ENCODE peak calls at places on chromosomes 1 and 21, in seven cellular contexts. T is thoracic aorta; S is H54; A is neural progenitor cell; Y is activated CD4-positive, alpha-beta T cell treated with anti-CD3 and anti-CD28 coated beads for 24 hours; X is non-pigmented ciliary epithelial cell; C is stimulated activated CD4-positive, alpha-beta T cell treated with anti-CD3 and anti-CD28 coated beads, Interleukin-2, amount 100 ng/mL, for 48 hours. F is an unnamed sample.

GRCh38 chr1:31666290-31666963 is 21.8 kb upstream of the PEF1 start:
- DNase-seq in A (no peak), S (peak), X (peak), Y (no peak), C (no peak), T (no peak), F (peak)

GRCh38 chr1:183417691-183418491 is at the start of gene NMNAT2:
- DNase-seq in A (peak), X (no peak), S (peak), T (no peak), Y (no peak), C (no peak), F (peak)

GRCh38 chr1:244010191-244010590 is 40.9 kb upstream of the ZBTB18 start:
- DNase-seq in S (no peak), C (peak), A (peak), Y (peak), X (no peak), T (no peak), F (no peak)

GRCh38 chr1:226603976-226604845 is 55.6 kb downstream of the STUM start:
- DNase-seq in C (no peak), A (peak), T (no peak), S (no peak), Y (no peak), X (no peak), F (no peak)

GRCh38 chr1:218201601-218202000 is 83.5 kb upstream of the RRP15 start:
- DNase-seq in A (no peak), X (no peak), Y (no peak), T (no peak), C (no peak), S (no peak), F (no peak)

GRCh38 chr1:116497660-116498059 is 73.2 kb downstream of the CD58 start:
- DNase-seq in C (no peak), A (no peak), Y (no peak), S (no peak), T (no peak), X (no peak), F (no peak)

GRCh38 chr21:34688145-34688544 is 19.4 kb downstream of the CLIC6 start:
- DNase-seq in T (no peak), C (no peak), Y (no peak), X (no peak), S (no peak), A (no peak), F (no peak)

GRCh38 chr1:118986839-118987430 is 1.2 kb downstream of the TBX15 start:
- DNase-seq in Y (no peak), T (no peak), C (no peak), X (no peak), A (no peak), S (no peak), F (no peak)

GRCh38 chr1:2185880-2186855 is 8.4 kb downstream of the FAAP20 start:
- DNase-seq in A (no peak), S (no peak), X (no peak), T (no peak), C (no peak), Y (no peak), F (no peak)

GRCh38 chr1:231934797-231935196 is 308.2 kb downstream of the DISC1 start:
- DNase-seq in C (no peak), S (no peak), X (no peak), Y (no peak), T (no peak), A (peak), F (no peak)

GRCh38 chr1:155158991-155159390 is 14.1 kb downstream of the KRTCAP2 start:
- DNase-seq in A (no peak), Y (no peak), T (no peak), X (no peak), S (no peak), C (no peak), F (no peak)

GRCh38 chr21:39006653-39007417 is 176.4 kb downstream of the PSMG1 start:
- DNase-seq in S (no peak), X (no peak), A (no peak), Y (no peak), T (peak), C (no peak), F (no peak)

GRCh38 chr1:197150336-197151005 is 4.0 kb upstream of the ASPM start:
- DNase-seq in C (no peak), X (no peak), A (no peak), T (no peak), S (no peak), Y (no peak), F (no peak)

GRCh38 chr1:159798893-159799292 is 3.3 kb upstream of the FCRL6 start:
- DNase-seq in C (peak), X (peak), A (peak), S (peak), T (peak), Y (no peak), F (peak)

GRCh38 chr1:117928881-117929339 is 511 bp downstream of the GDAP2 start:
- DNase-seq in C (no peak), T (peak), X (peak), S (peak), Y (no peak), A (peak), F (peak)

GRCh38 chr1:154760469-154760933 is 109.6 kb downstream of the KCNN3 start:
- DNase-seq in X (no peak), T (no peak), C (peak), Y (peak), A (peak), S (no peak), F (peak)

GRCh38 chr1:209790286-209791193 is 6.2 kb upstream of the C1orf74 start:
- DNase-seq in C (no peak), T (no peak), S (no peak), X (no peak), Y (no peak), A (no peak), F (no peak)

GRCh38 chr1:90721210-90722194 is 4.4 kb upstream of the BARHL2 start:
- DNase-seq in A (peak), X (no peak), C (peak), T (no peak), Y (no peak), S (peak), F (peak)

GRCh38 chr1:51728611-51729155 is 111.8 kb downstream of the OSBPL9 start:
- DNase-seq in C (no peak), A (peak), T (no peak), S (no peak), Y (no peak), X (no peak), F (no peak)

GRCh38 chr1:91844862-91845528 is 41.0 kb downstream of the TGFBR3 start:
- DNase-seq in T (peak), C (no peak), A (no peak), X (peak), Y (no peak), S (peak), F (peak)

GRCh38 chr1:43616383-43616782 is 33.6 kb upstream of the KDM4A start:
- DNase-seq in C (no peak), S (no peak), X (no peak), Y (no peak), T (no peak), A (no peak), F (no peak)

GRCh38 chr21:38295997-38296764 is 39.4 kb downstream of the KCNJ15 start:
- DNase-seq in C (no peak), X (no peak), Y (no peak), A (no peak), S (no peak), T (no peak), F (no peak)

GRCh38 chr1:206479164-206480125 is 9.2 kb downstream of the IKBKE start:
- DNase-seq in X (no peak), C (peak), T (no peak), S (peak), A (peak), Y (peak), F (peak)

GRCh38 chr1:50271968-50272578 is 151.2 kb downstream of the DMRTA2 start:
- DNase-seq in A (peak), S (peak), X (no peak), Y (no peak), T (no peak), C (peak), F (peak)

GRCh38 chr1:113684153-113684541 is 75.1 kb downstream of the PHTF1 start:
- DNase-seq in X (no peak), Y (no peak), T (no peak), C (no peak), A (no peak), S (no peak), F (no peak)

GRCh38 chr1:8740034-8740449 is 77.4 kb downstream of the RERE start:
- DNase-seq in Y (no peak), T (no peak), S (no peak), A (no peak), C (no peak), X (peak), F (no peak)

GRCh38 chr21:43329361-43330269 is 97.3 kb downstream of the SIK1 start:
- DNase-seq in Y (no peak), A (no peak), S (no peak), X (no peak), C (no peak), T (no peak), F (no peak)

GRCh38 chr1:204491653-204492052 is 3.0 kb downstream of the PIK3C2B start:
- DNase-seq in X (no peak), C (no peak), S (no peak), A (no peak), T (no peak), Y (no peak), F (no peak)

GRCh38 chr1:66606359-66607142 is 72.6 kb downstream of the SGIP1 start:
- DNase-seq in S (no peak), A (no peak), Y (no peak), X (no peak), T (no peak), C (no peak), F (no peak)

GRCh38 chr1:152623203-152623844 is 421 bp upstream of the LCE3A start:
- DNase-seq in C (peak), A (no peak), S (peak), T (no peak), Y (no peak), X (no peak), F (no peak)

GRCh38 chr1:166910396-166910994 is 34.4 kb upstream of the TADA1 start:
- DNase-seq in A (peak), T (peak), X (peak), Y (peak), S (peak), C (peak), F (peak)

GRCh38 chr1:152185544-152186391 is 26.7 kb upstream of the RPTN start:
- DNase-seq in X (no peak), A (peak), S (peak), T (no peak), Y (no peak), C (peak), F (peak)

GRCh38 chr1:63732666-63733065 is 41.2 kb upstream of the ROR1 start:
- DNase-seq in Y (no peak), S (no peak), T (no peak), X (no peak), C (no peak), A (no peak), F (no peak)

GRCh38 chr1:105793541-105794146 is 1262.8 kb upstream of the PRMT6 start:
- DNase-seq in T (no peak), S (peak), C (peak), Y (no peak), X (no peak), A (peak), F (peak)

F was measured in NCI-H460.